ENCODE peak calls at places on chromosomes 11 and 22, in four cellular contexts. One of them, this sample, is unnamed. For H3K36me3, the result is how much of the 10 kb centered on the place peaks cover.

GRCh38 chr11:21654091-21654490 is 538.8 kb upstream of the ANO5 start:
- DNase-seq in heart left ventricle: no peak
- DNase-seq in BJ: no peak
- DNase-seq in PC-3: no peak
- DNase-seq in this sample: no peak

GRCh38 chr11:125871391-125872137 is 15.9 kb upstream of the HYLS1 start:
- DNase-seq in BJ: no peak
- DNase-seq in heart left ventricle: no peak
- DNase-seq in PC-3: peak
- DNase-seq in this sample: no peak

GRCh38 chr11:34214961-34215805 is 109.8 kb downstream of the NAT10 start:
- DNase-seq in PC-3: peak
- DNase-seq in BJ: no peak
- DNase-seq in heart left ventricle: no peak
- DNase-seq in this sample: peak

GRCh38 chr22:40782521-40782920 is 36.6 kb downstream of the SLC25A17 start:
- DNase-seq in heart left ventricle: no peak
- DNase-seq in PC-3: peak
- DNase-seq in BJ: no peak
- DNase-seq in this sample: peak

GRCh38 chr11:93444671-93445073 is 98.5 kb downstream of the SMCO4 start:
- DNase-seq in heart left ventricle: no peak
- DNase-seq in PC-3: peak
- DNase-seq in BJ: no peak
- DNase-seq in this sample: peak

GRCh38 chr11:105821366-105821765 is 200.7 kb downstream of the MSANTD4 start:
- DNase-seq in heart left ventricle: no peak
- DNase-seq in PC-3: no peak
- DNase-seq in BJ: no peak
- DNase-seq in this sample: no peak

GRCh38 chr11:121299417-121299816 is 6.8 kb downstream of the SC5D start:
- DNase-seq in BJ: no peak
- DNase-seq in PC-3: peak
- DNase-seq in heart left ventricle: no peak
- DNase-seq in this sample: peak

GRCh38 chr22:17562906-17563870 is at the start of gene SLC25A18:
- DNase-seq in heart left ventricle: peak
- DNase-seq in PC-3: no peak
- DNase-seq in BJ: no peak
- DNase-seq in this sample: no peak

GRCh38 chr11:110587972-110588371 is 124.3 kb downstream of the ARHGAP20 start:
- DNase-seq in BJ: no peak
- DNase-seq in heart left ventricle: no peak
- DNase-seq in PC-3: no peak
- DNase-seq in this sample: no peak

GRCh38 chr22:49236541-49237075 is 591.1 kb downstream of the BRD1 start:
- DNase-seq in heart left ventricle: no peak
- DNase-seq in PC-3: no peak
- DNase-seq in BJ: no peak
- DNase-seq in this sample: no peak

GRCh38 chr22:45254789-45255261 is 14.1 kb upstream of the KIAA0930 start:
- DNase-seq in PC-3: peak
- DNase-seq in BJ: no peak
- DNase-seq in heart left ventricle: no peak
- DNase-seq in this sample: no peak

GRCh38 chr22:44566911-44567310 is 68.9 kb upstream of the RTL6 start:
- DNase-seq in PC-3: no peak
- DNase-seq in BJ: no peak
- DNase-seq in heart left ventricle: peak
- DNase-seq in this sample: no peak

GRCh38 chr22:49026476-49027121 is 801.1 kb downstream of the BRD1 start:
- DNase-seq in BJ: no peak
- DNase-seq in heart left ventricle: no peak
- DNase-seq in PC-3: no peak
- DNase-seq in this sample: no peak

GRCh38 chr11:43119275-43119970 is 192.4 kb upstream of the API5 start:
- DNase-seq in PC-3: peak
- DNase-seq in heart left ventricle: no peak
- DNase-seq in BJ: no peak
- DNase-seq in this sample: peak

GRCh38 chr11:114058026-114058706 is 1.3 kb upstream of the ZBTB16 start:
- DNase-seq in PC-3: no peak
- DNase-seq in BJ: no peak
- DNase-seq in heart left ventricle: peak
- DNase-seq in this sample: no peak

GRCh38 chr11:46675288-46675851 is 25.0 kb downstream of the ARHGAP1 start:
- DNase-seq in BJ: peak
- DNase-seq in heart left ventricle: peak
- DNase-seq in PC-3: peak
- DNase-seq in this sample: peak

GRCh38 chr11:16117989-16118810 is 238.1 kb downstream of the SOX6 start:
- DNase-seq in heart left ventricle: no peak
- DNase-seq in PC-3: no peak
- DNase-seq in BJ: no peak
- DNase-seq in this sample: no peak

GRCh38 chr11:77203901-77204755 is 76.1 kb downstream of the MYO7A start:
- DNase-seq in heart left ventricle: peak
- DNase-seq in BJ: no peak
- DNase-seq in PC-3: no peak
- DNase-seq in this sample: no peak

GRCh38 chr22:43396934-43397457 is 14.8 kb upstream of the MPPED1 start:
- DNase-seq in PC-3: no peak
- DNase-seq in BJ: no peak
- DNase-seq in heart left ventricle: no peak
- DNase-seq in this sample: no peak

GRCh38 chr11:43516316-43516820 is 157.6 kb downstream of the TTC17 start:
- DNase-seq in PC-3: no peak
- DNase-seq in heart left ventricle: no peak
- DNase-seq in BJ: no peak
- DNase-seq in this sample: no peak

GRCh38 chr11:114416441-114416928 is 16.0 kb downstream of the RBM7 start:
- DNase-seq in heart left ventricle: no peak
- DNase-seq in BJ: no peak
- DNase-seq in PC-3: peak
- DNase-seq in this sample: peak

GRCh38 chr22:42080287-42080686 is 787 bp downstream of the SMDT1 start:
- DNase-seq in BJ: no peak
- DNase-seq in heart left ventricle: no peak
- DNase-seq in PC-3: peak
- DNase-seq in this sample: no peak

GRCh38 chr11:198236-198806 is 5.4 kb downstream of the SCGB1C1 start:
- DNase-seq in BJ: no peak
- DNase-seq in PC-3: no peak
- DNase-seq in heart left ventricle: no peak
- DNase-seq in this sample: no peak

GRCh38 chr11:134033696-134034491 is 35.0 kb upstream of the JAM3 start:
- DNase-seq in PC-3: peak
- DNase-seq in BJ: peak
- DNase-seq in heart left ventricle: peak
- DNase-seq in this sample: peak

GRCh38 chr11:110759972-110760381 is 47.7 kb upstream of the ARHGAP20 start:
- DNase-seq in BJ: no peak
- DNase-seq in heart left ventricle: no peak
- DNase-seq in PC-3: no peak
- DNase-seq in this sample: peak

GRCh38 chr22:32828150-32828549 is 26.6 kb downstream of the TIMP3 start:
- DNase-seq in PC-3: no peak
- DNase-seq in BJ: no peak
- DNase-seq in heart left ventricle: no peak
- DNase-seq in this sample: no peak

GRCh38 chr22:36467946-36468345 is 13.5 kb downstream of the TXN2 start:
- DNase-seq in BJ: peak
- DNase-seq in heart left ventricle: peak
- DNase-seq in PC-3: peak
- DNase-seq in this sample: peak

GRCh38 chr11:35138606-35138948 is 394 bp upstream of the CD44 start:
- DNase-seq in BJ: no peak
- DNase-seq in PC-3: no peak
- DNase-seq in heart left ventricle: no peak
- DNase-seq in this sample: no peak

GRCh38 chr22:41216984-41217383 is 11.9 kb downstream of the L3MBTL2 start:
- DNase-seq in PC-3: no peak
- DNase-seq in heart left ventricle: no peak
- DNase-seq in BJ: no peak
- DNase-seq in this sample: peak

GRCh38 chr11:120756931-120757330 is 245.4 kb downstream of the GRIK4 start:
- DNase-seq in BJ: no peak
- DNase-seq in PC-3: peak
- DNase-seq in heart left ventricle: no peak
- DNase-seq in this sample: no peak

GRCh38 chr22:49541451-49542230 is 286.0 kb downstream of the BRD1 start:
- DNase-seq in PC-3: no peak
- DNase-seq in heart left ventricle: no peak
- DNase-seq in BJ: no peak
- DNase-seq in this sample: no peak

GRCh38 chr11:134361241-134361640 is 29.5 kb downstream of the GLB1L2 start:
- DNase-seq in heart left ventricle: peak
- DNase-seq in BJ: no peak
- DNase-seq in PC-3: no peak
- DNase-seq in this sample: no peak

GRCh38 chr11:60764879-60765278 is 8.2 kb downstream of the MS4A15 start:
- DNase-seq in heart left ventricle: no peak
- DNase-seq in BJ: no peak
- DNase-seq in PC-3: no peak
- DNase-seq in this sample: no peak

GRCh38 chr11:87092159-87092558 is 54.4 kb downstream of the TMEM135 start:
- DNase-seq in PC-3: no peak
- DNase-seq in heart left ventricle: no peak
- DNase-seq in BJ: no peak
- DNase-seq in this sample: peak

GRCh38 chr11:61023086-61024035 is 51.9 kb downstream of the CD6 start:
- DNase-seq in PC-3: no peak
- DNase-seq in BJ: no peak
- DNase-seq in heart left ventricle: no peak
- DNase-seq in this sample: no peak

GRCh38 chr11:73227571-73228211 is 9.6 kb downstream of the P2RY2 start:
- DNase-seq in BJ: no peak
- DNase-seq in heart left ventricle: no peak
- DNase-seq in PC-3: peak
- DNase-seq in this sample: peak

GRCh38 chr11:58508814-58509213 is 909 bp upstream of the OR5B21 start:
- DNase-seq in heart left ventricle: no peak
- DNase-seq in BJ: no peak
- DNase-seq in PC-3: no peak
- DNase-seq in this sample: no peak

GRCh38 chr11:58508005-58508404 is at the start of gene OR5B21:
- DNase-seq in heart left ventricle: no peak
- DNase-seq in BJ: no peak
- DNase-seq in PC-3: no peak
- DNase-seq in this sample: no peak

GRCh38 chr11:58509730-58510129 is 1.8 kb upstream of the OR5B21 start:
- DNase-seq in BJ: no peak
- DNase-seq in heart left ventricle: no peak
- DNase-seq in PC-3: no peak
- DNase-seq in this sample: no peak

DNA sequence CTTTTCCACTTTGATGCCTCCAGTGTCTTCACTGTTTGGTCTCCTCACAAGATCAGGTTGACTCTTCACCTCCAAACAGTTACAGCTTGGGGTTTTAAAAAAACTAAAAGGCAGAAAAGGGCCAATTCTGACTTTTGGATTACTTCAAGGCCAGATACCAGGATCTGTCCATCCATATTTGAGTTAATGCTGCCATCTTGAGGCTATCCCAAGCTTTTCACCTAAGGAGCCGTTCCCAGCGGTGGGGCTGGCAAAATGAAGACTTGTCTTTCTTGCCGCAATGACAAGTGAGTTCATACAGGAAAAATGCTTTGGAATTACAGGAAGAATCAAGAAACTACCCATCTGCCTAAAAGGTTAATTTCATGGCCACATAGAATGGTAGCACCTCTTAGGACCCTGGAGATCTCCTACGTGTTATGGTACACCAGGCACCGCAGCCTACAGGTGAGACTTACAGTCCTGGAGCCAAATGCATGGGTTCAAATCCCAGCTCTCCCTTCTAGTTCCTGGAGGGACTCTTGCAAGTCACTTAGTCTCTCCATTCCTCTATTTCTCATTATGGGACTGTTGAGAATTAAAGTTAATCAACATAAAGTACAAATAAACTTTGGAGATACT is 6.0 kb upstream of the OR5B21 start:
- DNase-seq in heart left ventricle: no peak
- DNase-seq in BJ: peak
- DNase-seq in PC-3: peak
- DNase-seq in this sample: peak
- TF ChIP-seq CTCF in heart left ventricle: peak
- TF ChIP-seq CTCF in BJ: peak
- TF ChIP-seq CTCF in PC-3: peak
- TF ChIP-seq CTCF in this sample: peak

DNA sequence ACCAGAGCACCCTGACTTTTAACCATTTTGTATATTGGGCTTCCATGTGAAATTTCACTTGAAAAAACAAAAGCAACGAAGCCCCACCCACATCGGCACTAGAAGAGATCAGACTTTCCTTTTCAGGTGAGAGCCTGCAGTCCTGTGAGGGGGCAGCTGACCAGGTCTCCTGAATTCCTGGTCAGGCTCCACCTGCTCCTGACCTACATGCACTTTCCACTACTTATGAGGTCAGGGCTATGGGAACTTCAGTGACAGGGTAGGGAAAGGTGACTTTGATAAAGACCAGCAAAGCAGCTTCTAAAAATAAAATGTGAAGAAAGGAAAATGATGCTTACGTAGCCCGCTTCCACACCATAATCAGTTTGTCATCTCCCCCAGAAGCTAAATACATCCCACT is 24.7 kb downstream of the HIRA start:
- DNase-seq in heart left ventricle: peak
- DNase-seq in BJ: no peak
- DNase-seq in PC-3: no peak
- DNase-seq in this sample: no peak
- H3K36me3 ChIP-seq in heart left ventricle: half or more
- H3K36me3 ChIP-seq in BJ: under half
- H3K36me3 ChIP-seq in PC-3: under half
- H3K36me3 ChIP-seq in this sample: under half

GRCh38 chr11:79414644-79415317 is 26.0 kb downstream of the TENM4 start:
- DNase-seq in heart left ventricle: peak
- DNase-seq in PC-3: peak
- DNase-seq in BJ: no peak
- DNase-seq in this sample: peak
- H3K4me3 ChIP-seq in heart left ventricle: no peak
- H3K4me3 ChIP-seq in PC-3: no peak
- H3K4me3 ChIP-seq in BJ: no peak
- H3K4me3 ChIP-seq in this sample: no peak

GRCh38 chr11:69664901-69665300 is 10.3 kb downstream of the LTO1 start:
- DNase-seq in PC-3: no peak
- DNase-seq in heart left ventricle: no peak
- DNase-seq in BJ: no peak
- DNase-seq in this sample: no peak

GRCh38 chr11:69662806-69663205 is 12.3 kb downstream of the LTO1 start:
- DNase-seq in PC-3: no peak
- DNase-seq in BJ: no peak
- DNase-seq in heart left ventricle: no peak
- DNase-seq in this sample: no peak

GRCh38 chr11:69662021-69662698 is 13.0 kb downstream of the LTO1 start:
- DNase-seq in BJ: no peak
- DNase-seq in PC-3: no peak
- DNase-seq in heart left ventricle: no peak
- DNase-seq in this sample: no peak

GRCh38 chr11:69664103-69664775 is 10.9 kb downstream of the LTO1 start:
- DNase-seq in BJ: no peak
- DNase-seq in PC-3: no peak
- DNase-seq in heart left ventricle: no peak
- DNase-seq in this sample: no peak

GRCh38 chr11:69663326-69663725 is 11.8 kb downstream of the LTO1 start:
- DNase-seq in BJ: no peak
- DNase-seq in PC-3: no peak
- DNase-seq in heart left ventricle: no peak
- DNase-seq in this sample: no peak
- TF ChIP-seq CTCF in BJ: no peak
- TF ChIP-seq CTCF in PC-3: no peak
- TF ChIP-seq CTCF in heart left ventricle: no peak
- TF ChIP-seq CTCF in this sample: no peak

This sample was measured in bronchial epithelial cell.